ENCODE peak calls at places on chromosomes 1 and 21, in five cellular contexts. W is A549, Y is AG09309, P is thoracic aorta, J is epithelial cell of esophagus. R is an unnamed sample.

GRCh38 chr1:244353572-244354091 is 98.1 kb downstream of the ADSS2 start:
- DNase-seq in W (peak; percentile 93), Y (peak; percentile 79), P (peak; percentile 40), J (peak; percentile 96), R (no peak)

GRCh38 chr1:30748098-30748698 is 9.4 kb downstream of the LAPTM5 start:
- DNase-seq in W (no peak), Y (no peak), P (no peak), J (peak; percentile 89), R (no peak)

GRCh38 chr1:28163496-28164120 is 12.9 kb downstream of the PTAFR start:
- DNase-seq in W (no peak), Y (no peak), P (no peak), J (no peak), R (no peak)

GRCh38 chr1:7300893-7301292 is 470.2 kb upstream of the VAMP3 start:
- DNase-seq in W (peak; percentile 81), Y (no peak), P (no peak), J (peak; percentile 73), R (no peak)

GRCh38 chr1:178060789-178061556 is 32.9 kb upstream of the RASAL2 start:
- DNase-seq in W (no peak), Y (peak; percentile 83), P (no peak), J (peak; percentile 92), R (no peak)

GRCh38 chr1:29410476-29410875 is 174.2 kb downstream of the PTPRU start:
- DNase-seq in W (no peak), Y (no peak), P (no peak), J (peak; percentile 49), R (no peak)

GRCh38 chr21:14482165-14482564 is 64.0 kb downstream of the SAMSN1 start:
- DNase-seq in W (no peak), Y (no peak), P (no peak), J (no peak), R (no peak)

GRCh38 chr1:207993477-207994445 is 82.8 kb upstream of the CD34 start:
- DNase-seq in W (no peak), Y (no peak), P (no peak), J (peak; percentile 9), R (no peak)

GRCh38 chr1:12478612-12478985 is 139.4 kb downstream of the DHRS3 start:
- DNase-seq in W (no peak), Y (no peak), P (no peak), J (no peak), R (no peak)

GRCh38 chr1:212605441-212605976 is 3.1 kb upstream of the ATF3 start:
- DNase-seq in W (no peak), Y (no peak), P (no peak), J (peak; percentile 69), R (no peak)

GRCh38 chr1:86447198-86447790 is 21.4 kb upstream of the CLCA1 start:
- DNase-seq in W (no peak), Y (no peak), P (no peak), J (no peak), R (peak; percentile 2)

DNA sequence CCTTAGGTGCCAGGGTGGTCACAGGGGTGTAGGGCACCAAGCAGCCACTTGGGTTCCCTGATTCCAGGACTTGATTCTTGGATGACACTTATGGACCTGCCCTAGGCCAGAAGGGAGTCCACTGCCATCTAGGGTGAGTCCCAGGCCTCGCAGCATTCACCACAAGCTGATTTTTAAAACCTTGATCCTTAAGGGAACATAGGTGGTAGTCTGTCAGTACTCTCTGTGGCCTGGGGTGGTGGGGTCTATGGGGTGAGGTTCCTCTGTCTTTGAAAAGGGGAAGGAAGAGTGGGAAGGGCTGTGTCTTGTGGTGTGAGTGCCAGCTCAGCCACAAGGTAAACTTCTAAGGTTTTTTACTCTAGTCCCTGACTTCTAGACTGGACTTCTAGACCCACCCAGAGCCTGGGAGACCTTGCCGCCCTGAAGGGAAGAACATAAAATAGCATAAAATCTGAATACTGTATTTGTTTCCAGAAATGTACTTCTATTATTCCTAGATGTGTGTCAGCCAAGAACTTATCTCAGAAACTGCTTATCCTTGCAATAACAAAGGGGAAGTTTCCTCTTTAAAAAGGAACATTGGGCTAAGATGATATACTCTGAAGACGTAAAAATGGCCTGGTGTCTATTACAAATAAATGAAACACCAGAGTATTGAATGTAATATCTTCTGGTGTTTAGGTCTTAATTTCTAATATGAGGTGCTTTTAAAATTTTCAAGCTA is 757.3 kb downstream of the LTN1 start:
- DNase-seq in W (no peak), Y (no peak), P (no peak), J (no peak), R (no peak)
- TF ChIP-seq CTCF in W (no peak), Y (peak; percentile 25), P (no peak), J (peak; percentile 4), R (no peak)

DNA sequence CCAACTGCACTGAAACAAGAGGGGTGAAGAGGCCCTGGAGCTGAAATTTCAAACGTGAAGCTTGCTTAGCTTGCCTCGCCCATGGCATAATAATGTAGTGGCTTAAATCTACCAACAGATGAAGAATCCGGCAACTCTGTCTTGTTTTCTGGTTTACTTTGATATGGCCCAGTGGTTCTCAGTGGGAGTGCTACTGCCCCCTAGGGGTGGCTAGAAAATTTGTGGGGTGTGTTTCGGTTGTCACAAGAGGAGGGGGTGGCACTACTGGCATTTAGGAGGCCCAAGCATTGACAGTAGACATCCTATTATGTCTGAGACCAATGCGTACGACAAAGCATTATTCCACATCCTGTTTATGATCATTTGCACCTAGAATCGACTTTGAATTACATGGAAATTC is 51.9 kb upstream of the C8B start:
- DNase-seq in W (peak; percentile 1), Y (no peak), P (no peak), J (no peak), R (peak; percentile 10)
- TF ChIP-seq CTCF in W (no peak), Y (peak; percentile 38), P (no peak), J (no peak), R (peak; percentile 54)

DNA sequence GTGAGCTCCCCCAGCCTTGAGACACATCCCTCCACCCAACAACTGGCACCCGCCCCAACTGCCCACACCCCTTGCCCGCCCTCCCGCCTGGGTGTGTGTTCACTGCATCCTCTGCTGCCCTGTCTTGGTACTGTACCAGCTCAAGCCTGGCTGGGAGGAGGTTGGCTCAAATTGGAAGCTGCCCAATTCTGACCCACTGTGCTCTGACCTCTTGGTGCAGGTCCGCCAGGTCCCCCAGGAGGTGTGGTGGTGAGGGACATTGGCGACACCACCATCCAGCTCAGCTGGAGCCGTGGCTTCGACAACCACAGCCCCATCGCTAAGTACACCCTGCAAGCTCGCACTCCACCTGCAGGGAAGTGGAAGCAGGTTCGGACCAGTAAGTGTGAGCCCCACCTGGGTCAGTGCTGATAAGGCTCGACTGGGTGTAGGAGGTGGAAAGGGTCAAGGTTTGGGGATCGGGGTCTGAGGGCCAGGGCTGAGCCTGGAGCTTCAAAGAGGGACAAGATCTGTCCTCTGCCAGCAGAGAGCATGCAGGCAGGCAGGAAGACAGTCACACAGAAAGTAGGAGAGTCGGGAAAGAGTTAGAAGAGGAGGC is 17.9 kb downstream of the TMEM81 start:
- DNase-seq in W (no peak), Y (no peak), P (no peak), J (no peak), R (no peak)
- TF ChIP-seq CTCF in W (no peak), Y (peak; percentile 26), P (no peak), J (peak; percentile 38), R (no peak)

GRCh38 chr21:18387994-18388393 is 15.6 kb downstream of the TMPRSS15 start:
- DNase-seq in W (no peak), Y (no peak), P (no peak), J (no peak), R (no peak)
- TF ChIP-seq CTCF in W (no peak), Y (no peak), P (no peak), J (no peak), R (peak; percentile 14)

GRCh38 chr1:203327684-203328457 is 22.6 kb downstream of the BTG2 start:
- DNase-seq in W (peak; percentile 82), Y (no peak), P (no peak), J (peak; percentile 71), R (peak; percentile 31)
- TF ChIP-seq CTCF in W (peak; percentile 56), Y (peak; percentile 42), P (peak; percentile 34), J (peak; percentile 47), R (peak; percentile 44)

GRCh38 chr1:33446590-33446989 is 15.7 kb upstream of the PHC2 start:
- DNase-seq in W (no peak), Y (no peak), P (no peak), J (no peak), R (no peak)
- TF ChIP-seq CTCF in W (no peak), Y (no peak), P (no peak), J (no peak), R (no peak)

GRCh38 chr1:201772178-201772577 is 56.8 kb upstream of the IPO9 start:
- DNase-seq in W (no peak), Y (no peak), P (no peak), J (peak; percentile 51), R (no peak)

GRCh38 chr1:201773764-201774163 is 55.2 kb upstream of the IPO9 start:
- DNase-seq in W (no peak), Y (no peak), P (no peak), J (no peak), R (no peak)

GRCh38 chr1:201774224-201774982 is 54.6 kb upstream of the IPO9 start:
- DNase-seq in W (no peak), Y (no peak), P (no peak), J (peak; percentile 87), R (no peak)

GRCh38 chr1:201775380-201775779 is 53.6 kb upstream of the IPO9 start:
- DNase-seq in W (no peak), Y (no peak), P (no peak), J (peak; percentile 16), R (no peak)

DNA sequence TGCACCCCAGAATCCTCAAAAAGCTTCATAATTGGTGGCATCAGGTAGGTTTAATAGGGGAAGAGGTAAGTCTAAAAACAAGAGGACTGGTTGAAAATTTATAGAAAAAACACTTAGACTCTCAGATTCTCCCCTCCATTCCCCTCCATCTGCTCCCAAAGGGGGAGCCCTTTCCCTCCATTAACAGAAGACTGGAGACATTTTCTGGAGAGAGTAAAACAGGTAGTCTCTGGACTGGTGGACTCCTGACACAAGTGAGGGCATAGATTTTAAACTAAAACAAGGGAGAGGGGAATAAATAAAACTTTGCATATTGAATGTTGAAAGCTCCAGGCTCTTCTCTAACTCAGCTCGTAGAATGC is 54.0 kb upstream of the IPO9 start:
- DNase-seq in W (no peak), Y (no peak), P (no peak), J (no peak), R (no peak)
- TF ChIP-seq CTCF in W (no peak), Y (peak; percentile 28), P (no peak), J (no peak), R (no peak)

R was measured in neural crest cell.